ENCODE peak calls at places on chromosomes 12 and 14, in five cellular contexts. X is stimulated activated CD4-positive, alpha-beta T cell treated with anti-CD3 and anti-CD28 coated beads, Interleukin-2, amount 100 ng/mL, for 48 hours; T is kidney tubule cell; V is stimulated activated CD8-positive, alpha-beta memory T cell treated with anti-CD3 and anti-CD28 coated beads, Interleukin-4, amount 100 ng/mL, for 48 hours; J is HepG2. N is an unnamed sample.

GRCh38 chr12:401235-402126 is at the start of gene CCDC77:
- DNase-seq in X (peak), T (peak), V (peak), J (peak), N (peak)

GRCh38 chr12:25648460-25648859 is 95.4 kb upstream of the LMNTD1 start:
- DNase-seq in X (no peak), T (peak), V (no peak), J (no peak), N (no peak)

GRCh38 chr12:3933074-3933818 is 60.0 kb upstream of the PARP11 start:
- DNase-seq in X (no peak), T (no peak), V (no peak), J (no peak), N (no peak)

GRCh38 chr14:91041450-91041849 is 19.0 kb downstream of the RPS6KA5 start:
- DNase-seq in X (no peak), T (no peak), V (no peak), J (no peak), N (no peak)

GRCh38 chr12:124910561-124911478 is 3.6 kb downstream of the UBC start:
- DNase-seq in X (no peak), T (peak), V (no peak), J (no peak), N (no peak)

GRCh38 chr12:76777765-76778216 is 13.9 kb downstream of the ZDHHC17 start:
- DNase-seq in X (no peak), T (peak), V (no peak), J (no peak), N (no peak)

GRCh38 chr12:9252256-9252655 is 44.1 kb upstream of the PZP start:
- DNase-seq in X (no peak), T (no peak), V (no peak), J (peak), N (no peak)

GRCh38 chr12:104353012-104353981 is 49.8 kb downstream of the EID3 start:
- DNase-seq in X (no peak), T (no peak), V (no peak), J (no peak), N (no peak)

GRCh38 chr12:30485230-30485890 is 210.3 kb downstream of the IPO8 start:
- DNase-seq in X (no peak), T (no peak), V (no peak), J (no peak), N (no peak)

GRCh38 chr12:57175428-57176138 is 28.2 kb upstream of the LRP1-AS start:
- DNase-seq in X (peak), T (peak), V (peak), J (peak), N (peak)